ENCODE peak calls at places on chromosomes 3 and 15, in eight cellular contexts. Y is SK-MEL-5, Z is nucleus accumbens, O is fibroblast of pulmonary artery, P is endothelial cell of umbilical vein, U is Daoy, H is GM12865, X is mesothelial cell of epicardium. E is an unnamed sample.

GRCh38 chr3:156497326-156497725 is 57.6 kb downstream of the SSR3 start:
- DNase-seq in Y (no peak), Z (no peak), O (no peak), P (no peak), U (no peak), H (no peak), X (no peak), E (no peak)

GRCh38 chr3:35296533-35296932 is 342.8 kb upstream of the ARPP21 start:
- DNase-seq in Y (no peak), Z (no peak), O (peak; percentile 15), P (no peak), U (no peak), H (peak; percentile 56), X (no peak), E (no peak)

GRCh38 chr3:76222115-76222652 is 436.8 kb upstream of the ZNF717 start:
- DNase-seq in Y (peak; percentile 26), Z (no peak), O (no peak), P (no peak), U (no peak), H (no peak), X (no peak), E (no peak)

GRCh38 chr3:106610362-106610997 is 741.7 kb upstream of the CBLB start:
- DNase-seq in Y (no peak), Z (no peak), O (peak; percentile 22), P (peak; percentile 65), U (peak; percentile 36), H (no peak), X (no peak), E (no peak)

GRCh38 chr3:133360476-133360875 is 39.4 kb upstream of the BFSP2 start:
- DNase-seq in Y (no peak), Z (no peak), O (no peak), P (no peak), U (no peak), H (no peak), X (no peak), E (no peak)

GRCh38 chr3:120364821-120365220 is 15.7 kb upstream of the LRRC58 start:
- DNase-seq in Y (no peak), Z (no peak), O (peak; percentile 20), P (no peak), U (no peak), H (no peak), X (no peak), E (no peak)

GRCh38 chr3:59570816-59571215 is 521.0 kb upstream of the CFAP20DC start:
- DNase-seq in Y (no peak), Z (no peak), O (no peak), P (no peak), U (no peak), H (no peak), X (no peak), E (no peak)

GRCh38 chr3:172461530-172462138 is 13.4 kb upstream of the GHSR start:
- DNase-seq in Y (peak; percentile 63), Z (no peak), O (peak; percentile 50), P (no peak), U (peak; percentile 29), H (peak; percentile 47), X (no peak), E (no peak)

GRCh38 chr15:31255176-31255510 is 71.5 kb upstream of the KLF13 start:
- DNase-seq in Y (no peak), Z (no peak), O (no peak), P (no peak), U (no peak), H (no peak), X (no peak), E (no peak)

GRCh38 chr3:179750720-179751328 is 98.0 kb downstream of the USP13 start:
- DNase-seq in Y (peak; percentile 61), Z (no peak), O (peak; percentile 48), P (peak; percentile 43), U (no peak), H (peak; percentile 17), X (no peak), E (no peak)

GRCh38 chr3:64166584-64167155 is 58.6 kb downstream of the PRICKLE2 start:
- DNase-seq in Y (peak; percentile 81), Z (no peak), O (peak; percentile 44), P (no peak), U (no peak), H (no peak), X (no peak), E (no peak)

GRCh38 chr3:77096966-77097890 is 57.3 kb downstream of the ROBO2 start:
- DNase-seq in Y (peak; percentile 11), Z (no peak), O (peak; percentile 7), P (no peak), U (peak; percentile 4), H (no peak), X (no peak), E (no peak)

GRCh38 chr15:75720787-75721461 is 8.3 kb upstream of the CSPG4 start:
- DNase-seq in Y (peak; percentile 41), Z (no peak), O (peak; percentile 14), P (peak; percentile 39), U (peak; percentile 87), H (peak; percentile 57), X (no peak), E (no peak)

GRCh38 chr3:32816439-32817194 is 1.2 kb upstream of the TRIM71 start:
- DNase-seq in Y (no peak), Z (peak; percentile 4), O (peak; percentile 10), P (peak; percentile 16), U (peak; percentile 10), H (no peak), X (peak; percentile 68), E (no peak)

GRCh38 chr3:14548321-14548729 is 8.2 kb upstream of the GRIP2 start:
- DNase-seq in Y (peak; percentile 84), Z (no peak), O (peak; percentile 70), P (peak; percentile 50), U (peak; percentile 65), H (peak; percentile 60), X (peak; percentile 57), E (no peak)

GRCh38 chr3:129824926-129825541 is 68.5 kb downstream of the TMCC1 start:
- DNase-seq in Y (peak; percentile 64), Z (peak; percentile 4), O (peak; percentile 73), P (peak; percentile 59), U (peak; percentile 63), H (peak; percentile 74), X (no peak), E (no peak)

GRCh38 chr3:71486831-71487230 is 96.7 kb downstream of the FOXP1 start:
- DNase-seq in Y (no peak), Z (no peak), O (no peak), P (no peak), U (no peak), H (no peak), X (no peak), E (no peak)

GRCh38 chr15:62085740-62086139 is 19.0 kb downstream of the C2CD4A start:
- DNase-seq in Y (no peak), Z (no peak), O (peak; percentile 53), P (no peak), U (no peak), H (no peak), X (no peak), E (no peak)

GRCh38 chr3:79038636-79039035 is 729.2 kb downstream of the ROBO1 start:
- DNase-seq in Y (peak; percentile 12), Z (no peak), O (no peak), P (no peak), U (no peak), H (no peak), X (no peak), E (no peak)

GRCh38 chr3:8640223-8640622 is 4.4 kb downstream of the SSUH2 start:
- DNase-seq in Y (no peak), Z (no peak), O (no peak), P (no peak), U (no peak), H (no peak), X (no peak), E (no peak)

GRCh38 chr3:188687389-188687788 is 484.4 kb upstream of the TPRG1 start:
- DNase-seq in Y (peak; percentile 49), Z (no peak), O (peak; percentile 59), P (peak; percentile 6), U (peak; percentile 74), H (no peak), X (no peak), E (no peak)

GRCh38 chr3:185152433-185153169 is at the start of gene C3orf70:
- DNase-seq in Y (peak; percentile 47), Z (peak; percentile 64), O (peak; percentile 42), P (peak; percentile 40), U (peak; percentile 72), H (peak; percentile 43), X (peak; percentile 65), E (no peak)

GRCh38 chr15:67690936-67691335 is 134.4 kb upstream of the SKOR1 start:
- DNase-seq in Y (peak; percentile 47), Z (no peak), O (peak; percentile 40), P (no peak), U (peak; percentile 65), H (peak; percentile 1), X (no peak), E (no peak)

GRCh38 chr15:44300567-44300966 is 12.0 kb downstream of the GOLM2 start:
- DNase-seq in Y (no peak), Z (no peak), O (no peak), P (no peak), U (no peak), H (peak; percentile 18), X (no peak), E (no peak)

GRCh38 chr3:107216711-107217110 is 160.5 kb upstream of the CCDC54 start:
- DNase-seq in Y (peak; percentile 89), Z (no peak), O (peak; percentile 99), P (no peak), U (peak; percentile 89), H (no peak), X (no peak), E (no peak)

GRCh38 chr15:69475769-69476358 is 23.2 kb downstream of the RPLP1 start:
- DNase-seq in Y (peak; percentile 80), Z (peak; percentile 35), O (peak; percentile 79), P (peak; percentile 79), U (peak; percentile 76), H (peak; percentile 65), X (peak; percentile 87), E (peak; percentile 25)

GRCh38 chr15:77974098-77974414 is 103.5 kb downstream of the TBC1D2B start:
- DNase-seq in Y (no peak), Z (peak; percentile 45), O (peak; percentile 39), P (no peak), U (peak; percentile 69), H (no peak), X (no peak), E (no peak)

GRCh38 chr15:60790641-60791040 is 311.7 kb upstream of the ICE2 start:
- DNase-seq in Y (no peak), Z (no peak), O (no peak), P (no peak), U (no peak), H (no peak), X (no peak), E (no peak)

GRCh38 chr3:30078736-30079135 is 527.7 kb upstream of the TGFBR2 start:
- DNase-seq in Y (no peak), Z (no peak), O (no peak), P (no peak), U (no peak), H (no peak), X (no peak), E (no peak)

GRCh38 chr3:42192334-42193200 is 73.4 kb downstream of the CCK start:
- DNase-seq in Y (peak; percentile 92), Z (no peak), O (peak; percentile 21), P (no peak), U (no peak), H (peak; percentile 87), X (no peak), E (no peak)

GRCh38 chr3:53498993-53499641 is 4.7 kb downstream of the CACNA1D start:
- DNase-seq in Y (peak; percentile 13), Z (no peak), O (no peak), P (no peak), U (no peak), H (no peak), X (no peak), E (no peak)

GRCh38 chr3:182980204-182981037 is at the start of gene DCUN1D1:
- DNase-seq in Y (peak; percentile 86), Z (peak; percentile 81), O (peak; percentile 81), P (peak; percentile 82), U (peak; percentile 95), H (peak; percentile 92), X (peak; percentile 95), E (peak; percentile 62)

GRCh38 chr3:115321396-115321795 is 174.3 kb upstream of the ZBTB20 start:
- DNase-seq in Y (no peak), Z (no peak), O (peak; percentile 54), P (peak; percentile 68), U (peak; percentile 75), H (peak; percentile 10), X (no peak), E (no peak)